ENCODE peak calls at places on chromosomes 13 and 19, in eight cellular contexts. H is heart right ventricle; L is upper lobe of right lung; X is CD8-positive, alpha-beta T cell; I is aorta; E is foreskin keratinocyte; Y is heart left ventricle; J is right cardiac atrium. O is an unnamed sample. For H3K4me1, the result is how much of the 10 kb centered on the place peaks cover.

GRCh38 chr19:12918253-12918652 is 840 bp downstream of the SYCE2 start:
- DNase-seq in J (no peak), H (no peak), Y (no peak), L (no peak), I (no peak), X (no peak), E (no peak), O (no peak)

GRCh38 chr13:27264181-27264580 is 6.4 kb upstream of the RASL11A start:
- DNase-seq in X (no peak), I (no peak), J (no peak), H (peak), L (no peak), Y (peak), E (no peak), O (no peak)

GRCh38 chr13:26883613-26884257 is 123.1 kb upstream of the GPR12 start:
- DNase-seq in L (no peak), I (no peak), E (no peak), X (no peak), J (no peak), H (no peak), Y (no peak), O (no peak)

GRCh38 chr19:2032296-2032941 is 16.9 kb upstream of the BTBD2 start:
- DNase-seq in Y (peak), J (peak), L (peak), H (peak), I (peak), X (no peak), E (peak), O (peak)

GRCh38 chr13:80050252-80050651 is 290.7 kb downstream of the SPRY2 start:
- DNase-seq in H (no peak), J (no peak), X (no peak), E (no peak), I (no peak), Y (no peak), L (no peak), O (no peak)

GRCh38 chr19:17481986-17482385 is 11.7 kb downstream of the SLC27A1 start:
- DNase-seq in J (no peak), L (no peak), I (no peak), Y (no peak), H (no peak), E (no peak), X (no peak), O (no peak)

GRCh38 chr19:7391218-7391670 is 42.5 kb downstream of the ARHGEF18 start:
- DNase-seq in L (no peak), Y (no peak), J (no peak), H (no peak), I (no peak), E (peak), X (no peak), O (no peak)

GRCh38 chr19:20051841-20052768 is 12.8 kb upstream of the ZNF682 start:
- DNase-seq in Y (peak), E (peak), X (peak), J (peak), L (peak), H (peak), I (peak), O (peak)

GRCh38 chr19:10927691-10928562 is 512 bp downstream of the YIPF2 start:
- DNase-seq in L (no peak), Y (no peak), I (no peak), X (no peak), H (no peak), E (no peak), J (no peak), O (no peak)

GRCh38 chr13:113033498-113033897 is 64.5 kb downstream of the MCF2L start:
- DNase-seq in I (peak), Y (no peak), E (no peak), L (no peak), X (no peak), H (no peak), J (peak), O (no peak)

GRCh38 chr13:113035209-113035800 is 66.3 kb downstream of the MCF2L start:
- DNase-seq in E (no peak), Y (no peak), H (no peak), I (peak), J (peak), X (no peak), L (no peak), O (no peak)

GRCh38 chr13:113033054-113033453 is 64.0 kb downstream of the MCF2L start:
- DNase-seq in X (no peak), I (no peak), E (no peak), H (no peak), J (peak), Y (no peak), L (no peak), O (no peak)

GRCh38 chr13:113034451-113035208 is 65.6 kb downstream of the MCF2L start:
- DNase-seq in X (no peak), Y (peak), J (peak), E (no peak), L (no peak), H (peak), I (peak), O (no peak)

DNA sequence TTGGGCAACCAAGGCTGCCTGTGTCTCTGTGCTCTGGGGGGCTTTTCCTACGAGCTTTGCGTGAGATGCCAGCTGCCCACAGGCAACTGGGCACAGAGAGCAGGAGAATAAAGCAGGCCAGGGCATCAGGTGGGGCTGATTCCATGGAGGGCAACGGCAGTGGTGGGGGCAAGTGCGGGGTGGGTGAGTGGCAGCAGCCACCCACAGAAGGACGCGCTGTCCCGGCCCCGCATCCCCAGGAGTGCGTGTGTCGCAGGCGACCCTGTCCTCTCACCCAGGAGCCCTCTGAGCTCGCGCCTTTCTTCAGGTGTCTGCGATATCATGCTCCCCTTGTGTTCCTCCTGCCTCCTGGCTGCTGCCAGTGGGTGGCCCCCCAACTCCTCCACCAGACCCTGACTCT is 67.4 kb downstream of the MCF2L start:
- DNase-seq in X (no peak), Y (no peak), J (peak), L (no peak), I (peak), H (no peak), E (no peak), O (no peak)
- H3K4me1 ChIP-seq in X (under half), Y (under half), J (under half), L (under half), I (under half), H (under half), E (under half), O (under half)

GRCh38 chr19:47745010-47745901 is at the start of gene NOP53:
- DNase-seq in Y (peak), X (peak), H (peak), L (peak), J (peak), I (peak), E (peak), O (peak)
- H3K4me1 ChIP-seq in Y (under half), X (half or more), H (under half), L (under half), J (under half), I (under half), E (under half), O (under half)

GRCh38 chr19:16359964-16360363 is 35.3 kb downstream of the KLF2 start:
- DNase-seq in H (no peak), Y (no peak), J (no peak), L (no peak), E (no peak), I (no peak), X (no peak), O (no peak)

GRCh38 chr19:16361254-16361653 is 36.6 kb downstream of the KLF2 start:
- DNase-seq in X (no peak), Y (no peak), L (no peak), I (no peak), H (no peak), J (peak), E (no peak), O (no peak)

GRCh38 chr19:16360738-16361137 is 36.1 kb downstream of the KLF2 start:
- DNase-seq in H (no peak), E (no peak), X (no peak), Y (no peak), J (no peak), L (no peak), I (no peak), O (no peak)

GRCh38 chr19:16359074-16359473 is 34.4 kb downstream of the KLF2 start:
- DNase-seq in L (no peak), H (no peak), X (no peak), E (no peak), Y (no peak), J (peak), I (no peak), O (no peak)

DNA sequence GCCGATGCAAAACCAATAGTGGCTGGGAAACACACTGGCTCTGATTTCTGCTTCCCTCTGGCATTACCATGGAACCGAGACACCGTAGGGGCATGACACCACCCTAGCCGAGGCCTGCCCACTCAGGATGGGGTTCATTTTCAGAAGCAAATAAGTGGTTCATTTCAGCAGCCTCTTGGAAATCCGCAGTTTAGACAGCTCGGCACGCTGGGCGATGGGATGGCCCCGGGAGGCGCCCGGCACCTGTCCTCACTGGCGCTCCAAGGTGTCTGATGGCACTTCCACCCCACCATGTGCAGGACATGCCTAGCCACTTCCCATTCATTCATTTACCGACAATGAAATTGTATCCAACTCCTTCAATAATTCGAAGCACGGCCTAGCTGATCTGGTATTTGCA is 33.8 kb downstream of the KLF2 start:
- DNase-seq in L (no peak), E (no peak), I (no peak), Y (no peak), J (peak), H (no peak), X (no peak), O (no peak)
- H3K4me1 ChIP-seq in L (under half), E (under half), I (under half), Y (under half), J (under half), H (under half), X (half or more), O (half or more)

DNA sequence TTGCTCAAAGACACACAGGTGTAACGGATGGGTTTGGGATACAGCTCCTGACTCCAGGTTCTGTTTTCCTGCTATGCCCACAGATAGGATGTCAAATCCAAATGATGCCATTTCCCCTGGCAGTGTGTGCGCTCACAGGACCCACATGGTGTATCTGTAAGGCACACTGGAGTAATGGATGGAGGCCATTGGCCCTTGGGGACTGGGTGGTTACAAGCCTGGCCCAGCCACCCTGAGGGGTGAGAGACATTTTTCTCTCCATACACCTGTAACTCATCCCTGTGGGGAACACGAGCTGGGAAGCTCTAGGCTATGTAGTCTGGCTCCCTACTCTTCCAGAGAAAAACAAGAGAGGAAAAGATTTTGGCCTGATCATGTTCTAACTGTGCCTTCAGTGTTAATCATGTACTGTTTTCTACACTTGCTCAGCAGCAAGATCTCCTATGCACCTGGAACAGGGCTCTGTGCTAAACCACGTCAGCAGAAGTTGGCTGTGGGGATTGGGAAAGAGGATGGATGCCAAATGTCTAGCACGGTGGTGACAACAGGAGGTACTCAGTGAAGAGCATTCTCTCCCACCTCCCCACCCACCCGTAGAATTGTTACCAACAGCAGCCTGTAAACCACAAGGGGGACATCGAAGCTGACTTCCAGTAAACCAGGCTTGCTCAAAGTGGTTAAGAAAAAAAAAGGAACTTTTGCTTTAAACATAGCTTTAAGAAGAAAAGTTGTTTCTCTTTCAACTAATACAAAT is 237.0 kb downstream of the LACC1 start:
- DNase-seq in Y (peak), J (no peak), L (no peak), X (no peak), I (no peak), H (peak), E (no peak), O (no peak)
- H3K4me1 ChIP-seq in Y (under half), J (under half), L (under half), X (under half), I (under half), H (under half), E (under half), O (under half)

O was measured in CD8-positive, alpha-beta memory T cell.